ENCODE peak calls at places on chromosomes 11 and 22, in eight cellular contexts. D, P, U, W, V, Y, B and M are unnamed samples.

GRCh38 chr11:11324090-11324489 is 29.0 kb downstream of the CSNK2A3 start:
- DNase-seq in D (no peak), P (no peak), U (no peak), W (no peak), V (no peak), Y (no peak), B (no peak), M (no peak)

GRCh38 chr22:43616645-43617044 is 195.5 kb downstream of the EFCAB6 start:
- DNase-seq in D (no peak), P (no peak), U (no peak), W (no peak), V (no peak), Y (no peak), B (no peak), M (no peak)

GRCh38 chr11:114059278-114059983 is at the start of gene ZBTB16:
- DNase-seq in D (peak; percentile 92), P (peak; percentile 88), U (peak; percentile 94), W (no peak), V (peak; percentile 92), Y (peak; percentile 79), B (no peak), M (no peak)

GRCh38 chr11:6468712-6469495 is 4.8 kb downstream of the TRIM3 start:
- DNase-seq in D (peak; percentile 94), P (peak; percentile 42), U (peak; percentile 98), W (peak; percentile 52), V (peak; percentile 86), Y (peak; percentile 76), B (peak; percentile 92), M (no peak)

GRCh38 chr11:70595016-70595415 is 196.7 kb downstream of the CTTN start:
- DNase-seq in D (no peak), P (no peak), U (no peak), W (no peak), V (no peak), Y (no peak), B (no peak), M (no peak)

GRCh38 chr11:67253872-67254624 is 12.2 kb upstream of the GRK2 start:
- DNase-seq in D (no peak), P (no peak), U (no peak), W (no peak), V (no peak), Y (no peak), B (no peak), M (no peak)

GRCh38 chr11:86954288-86955110 is 696 bp downstream of the FZD4 start:
- DNase-seq in D (peak; percentile 59), P (no peak), U (no peak), W (no peak), V (peak; percentile 47), Y (no peak), B (no peak), M (no peak)

GRCh38 chr11:87778341-87778740 is 396.9 kb downstream of the RAB38 start:
- DNase-seq in D (no peak), P (no peak), U (no peak), W (no peak), V (no peak), Y (no peak), B (no peak), M (no peak)

GRCh38 chr11:72013765-72014711 is 15.3 kb downstream of the IL18BP start:
- DNase-seq in D (no peak), P (no peak), U (no peak), W (no peak), V (no peak), Y (no peak), B (no peak), M (no peak)

GRCh38 chr11:46235777-46236688 is 41.4 kb upstream of the CREB3L1 start:
- DNase-seq in D (no peak), P (no peak), U (peak; percentile 68), W (no peak), V (no peak), Y (no peak), B (no peak), M (no peak)

GRCh38 chr11:128705124-128705920 is 11.4 kb downstream of the FLI1 start:
- DNase-seq in D (no peak), P (no peak), U (no peak), W (no peak), V (no peak), Y (no peak), B (no peak), M (no peak)

GRCh38 chr11:8392166-8392565 is 128.5 kb upstream of the LMO1 start:
- DNase-seq in D (no peak), P (no peak), U (no peak), W (no peak), V (no peak), Y (no peak), B (no peak), M (no peak)

GRCh38 chr11:5767056-5767455 is 13.0 kb downstream of the OR52N4 start:
- DNase-seq in D (no peak), P (no peak), U (no peak), W (no peak), V (no peak), Y (no peak), B (no peak), M (no peak)

GRCh38 chr11:126419801-126420729 is 64.6 kb downstream of the ST3GAL4 start:
- DNase-seq in D (no peak), P (no peak), U (peak; percentile 90), W (peak; percentile 81), V (peak; percentile 37), Y (no peak), B (peak; percentile 57), M (peak; percentile 55)

GRCh38 chr22:37283393-37283937 is 1.2 kb downstream of the CYTH4 start:
- DNase-seq in D (no peak), P (no peak), U (no peak), W (peak; percentile 56), V (no peak), Y (no peak), B (no peak), M (no peak)
- H3K4me3 ChIP-seq in D (peak overlapping the region; percentile 53), P (peak overlapping the region; percentile 2), U (no peak overlapping the region), W (peak overlapping the region; percentile 80), V (peak overlapping the region; percentile 41), Y (peak overlapping the region; percentile 43), B (no peak overlapping the region), M (no peak overlapping the region)

DNA sequence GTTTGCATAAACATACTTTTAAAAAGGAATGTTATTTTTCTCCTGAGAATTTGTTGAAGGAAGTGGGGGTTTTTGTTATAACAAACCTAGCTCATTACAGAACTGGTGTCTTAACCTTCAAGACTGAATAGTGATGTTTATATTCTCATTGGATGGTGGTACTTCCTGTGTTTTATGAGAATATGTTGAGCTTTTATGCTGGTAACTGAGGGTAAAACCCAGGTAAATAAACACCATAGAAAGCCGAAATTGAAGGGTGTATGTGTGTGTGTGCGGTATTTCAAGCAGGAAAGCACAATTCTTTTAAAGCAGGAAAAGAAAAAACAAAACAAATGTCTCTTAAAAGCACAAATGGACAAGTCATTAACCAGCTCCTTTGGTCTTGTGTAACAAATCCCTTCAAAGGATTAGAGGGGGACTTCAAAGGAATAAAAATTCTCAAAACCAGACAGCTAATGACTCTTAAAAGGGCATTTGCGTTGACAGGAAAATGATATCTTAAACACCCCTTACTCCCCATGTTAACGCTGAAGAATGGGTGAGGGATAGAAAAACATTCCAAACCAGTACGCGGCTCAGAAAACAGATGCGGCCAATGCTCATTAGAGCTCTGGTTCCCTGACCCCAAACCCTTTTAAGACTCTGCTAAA is 23.8 kb downstream of the LMO2 start:
- DNase-seq in D (no peak), P (no peak), U (no peak), W (no peak), V (no peak), Y (no peak), B (no peak), M (no peak)
- H3K4me3 ChIP-seq in D (peak overlapping the region; percentile 73), P (peak overlapping the region; percentile 51), U (no peak overlapping the region), W (no peak overlapping the region), V (peak overlapping the region; percentile 64), Y (peak overlapping the region; percentile 71), B (no peak overlapping the region), M (no peak overlapping the region)

DNA sequence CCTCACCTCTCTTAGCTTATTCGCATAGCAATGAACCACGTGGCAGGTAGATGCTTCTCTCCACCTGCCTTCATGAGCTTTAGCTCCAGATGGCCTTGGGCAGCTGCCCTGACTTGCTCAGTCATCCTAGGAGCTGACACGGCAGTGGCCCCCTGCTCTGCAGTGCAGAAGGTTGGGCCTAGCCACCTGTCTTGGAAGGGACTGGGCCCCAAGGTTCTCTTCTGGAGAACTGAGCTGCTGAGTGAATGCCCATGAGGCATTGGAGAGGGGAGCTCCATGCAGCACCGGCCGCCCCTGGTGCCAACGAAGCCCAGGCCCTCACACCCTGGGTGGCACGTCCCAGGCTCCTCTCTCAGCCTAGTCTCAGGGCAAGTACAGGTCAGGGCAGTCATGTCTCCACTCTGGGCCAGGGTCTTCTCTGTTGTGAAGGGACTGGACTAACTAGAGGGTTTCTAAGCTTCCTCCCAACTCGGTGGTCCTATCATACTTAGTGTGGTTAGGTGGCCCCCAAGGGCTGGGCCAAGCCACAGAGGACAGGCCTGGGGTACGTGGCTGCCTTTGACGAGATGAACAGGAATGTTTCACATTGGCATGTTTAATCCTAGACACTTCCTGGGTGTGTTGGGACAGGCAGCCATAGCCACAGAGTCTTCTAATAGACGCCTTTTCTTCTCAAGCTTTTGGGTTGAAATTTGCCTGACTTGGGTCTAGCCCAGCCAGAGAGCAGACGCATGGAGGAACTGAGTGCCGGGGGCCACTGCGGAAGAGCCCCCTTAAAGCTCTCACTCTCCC is 47.9 kb downstream of the ALX4 start:
- DNase-seq in D (no peak), P (no peak), U (no peak), W (no peak), V (no peak), Y (no peak), B (no peak), M (no peak)
- H3K4me3 ChIP-seq in D (no peak overlapping the region), P (no peak overlapping the region), U (no peak overlapping the region), W (no peak overlapping the region), V (no peak overlapping the region), Y (no peak overlapping the region), B (no peak overlapping the region), M (no peak overlapping the region)

DNA sequence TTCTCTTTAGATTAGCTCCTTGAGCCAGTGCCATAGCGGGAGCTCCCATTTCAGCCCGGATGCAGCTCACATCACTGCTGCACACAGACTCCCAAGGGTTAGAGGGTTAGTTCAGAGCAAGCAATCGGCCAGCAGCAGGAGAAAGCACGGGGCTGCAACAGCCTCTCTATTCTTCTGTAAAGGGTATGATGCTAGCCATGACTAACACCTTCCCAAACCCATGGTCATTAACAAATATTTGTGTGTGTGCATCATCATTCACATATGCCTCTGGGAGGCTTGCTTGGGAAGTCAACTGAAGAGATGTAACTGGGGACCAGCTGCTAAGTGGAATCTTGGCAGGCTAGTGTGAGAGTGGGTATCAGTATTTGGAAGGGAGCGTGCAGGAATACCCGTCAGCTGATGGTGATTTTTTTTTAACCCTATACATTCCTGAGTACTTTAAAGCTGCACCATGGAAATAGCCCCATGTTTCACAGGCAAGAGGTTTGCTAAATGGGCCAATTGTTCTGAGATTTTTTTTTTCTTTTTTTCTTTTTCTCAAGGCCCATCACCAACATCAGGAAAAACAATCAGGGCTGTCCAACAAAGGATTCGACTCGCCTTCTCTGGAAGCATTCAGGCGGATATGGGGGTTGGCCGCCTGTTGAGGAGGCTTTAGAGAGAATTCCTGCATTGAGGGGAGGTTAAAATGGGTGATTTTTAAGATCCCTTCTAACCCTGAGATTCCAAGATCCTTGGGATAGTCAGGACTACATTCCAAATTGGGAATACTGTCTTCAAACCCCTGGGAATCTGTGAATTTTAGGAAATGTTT is 33.2 kb upstream of the CCDC89 start:
- DNase-seq in D (peak; percentile 59), P (no peak), U (peak; percentile 88), W (no peak), V (peak; percentile 56), Y (peak; percentile 17), B (peak; percentile 93), M (no peak)
- H3K4me3 ChIP-seq in D (peak overlapping the region; percentile 54), P (no peak overlapping the region), U (no peak overlapping the region), W (no peak overlapping the region), V (peak overlapping the region; percentile 52), Y (peak overlapping the region; percentile 36), B (peak overlapping the region; percentile 22), M (no peak overlapping the region)